ENCODE peak calls at places on chromosomes 2 and 18, in nine cellular contexts. H is AG09309, O is stomach, N is hepatocyte, F is lower leg skin, R is fibroblast of the aortic adventitia, M is HCT116, C is astrocyte of the cerebellum, P is BJ. K is an unnamed sample.

GRCh38 chr2:168336786-168337388 is 89.5 kb upstream of the STK39 start:
- DNase-seq in H (no peak), O (peak; percentile 75), N (peak; percentile 79), F (no peak), R (no peak), M (peak; percentile 87), C (no peak), P (no peak), K (no peak)

GRCh38 chr18:22057908-22058527 is 111.4 kb upstream of the GATA6 start:
- DNase-seq in H (no peak), O (peak; percentile 45), N (peak; percentile 50), F (no peak), R (no peak), M (no peak), C (no peak), P (no peak), K (no peak)

GRCh38 chr2:177495945-177496344 is 103.4 kb downstream of the AGPS start:
- DNase-seq in H (no peak), O (no peak), N (no peak), F (no peak), R (no peak), M (no peak), C (no peak), P (no peak), K (no peak)

GRCh38 chr18:59067873-59068272 is 71.8 kb upstream of the SEC11C start:
- DNase-seq in H (no peak), O (peak; percentile 41), N (peak; percentile 45), F (no peak), R (peak; percentile 26), M (no peak), C (no peak), P (no peak), K (no peak)

GRCh38 chr2:219291394-219291793 is 12.2 kb downstream of the DNAJB2 start:
- DNase-seq in H (no peak), O (no peak), N (no peak), F (no peak), R (no peak), M (no peak), C (no peak), P (no peak), K (no peak)

GRCh38 chr18:63676526-63676925 is 14.8 kb upstream of the SERPINB3 start:
- DNase-seq in H (no peak), O (peak; percentile 41), N (peak; percentile 48), F (no peak), R (no peak), M (peak; percentile 44), C (no peak), P (no peak), K (no peak)

GRCh38 chr2:70686577-70687460 is 81.2 kb downstream of the ADD2 start:
- DNase-seq in H (peak; percentile 31), O (no peak), N (peak; percentile 66), F (no peak), R (peak; percentile 58), M (peak; percentile 48), C (no peak), P (no peak), K (peak; percentile 47)

GRCh38 chr18:36302676-36303075 is 5.2 kb downstream of the FHOD3 start:
- DNase-seq in H (no peak), O (no peak), N (no peak), F (no peak), R (no peak), M (no peak), C (no peak), P (peak; percentile 49), K (no peak)

GRCh38 chr2:179946810-179947485 is 60.1 kb downstream of the CWC22 start:
- DNase-seq in H (no peak), O (no peak), N (no peak), F (no peak), R (no peak), M (no peak), C (no peak), P (no peak), K (no peak)

GRCh38 chr2:55087501-55087900 is 37.2 kb upstream of the RTN4 start:
- DNase-seq in H (no peak), O (no peak), N (no peak), F (no peak), R (no peak), M (no peak), C (no peak), P (no peak), K (no peak)

GRCh38 chr18:26468931-26469340 is 79.4 kb downstream of the KCTD1 start:
- DNase-seq in H (no peak), O (no peak), N (peak; percentile 77), F (no peak), R (no peak), M (no peak), C (no peak), P (no peak), K (no peak)

GRCh38 chr2:141707486-141707885 is 423.3 kb downstream of the LRP1B start:
- DNase-seq in H (no peak), O (no peak), N (no peak), F (no peak), R (no peak), M (no peak), C (no peak), P (no peak), K (no peak)

GRCh38 chr2:8653485-8653884 is 28.4 kb upstream of the ID2 start:
- DNase-seq in H (no peak), O (no peak), N (no peak), F (no peak), R (no peak), M (no peak), C (no peak), P (no peak), K (no peak)

GRCh38 chr2:186641132-186641806 is 51.4 kb downstream of the ITGAV start:
- DNase-seq in H (no peak), O (no peak), N (no peak), F (no peak), R (no peak), M (no peak), C (no peak), P (no peak), K (no peak)

GRCh38 chr2:176174382-176174834 is 14.1 kb upstream of the HOXD1 start:
- DNase-seq in H (no peak), O (no peak), N (no peak), F (no peak), R (no peak), M (no peak), C (no peak), P (no peak), K (no peak)

GRCh38 chr2:70962885-70963878 is 15.2 kb upstream of the ANKRD53 start:
- DNase-seq in H (no peak), O (no peak), N (peak; percentile 2), F (peak; percentile 11), R (no peak), M (no peak), C (no peak), P (no peak), K (no peak)

GRCh38 chr2:102841107-102841840 is 79.4 kb downstream of the TMEM182 start:
- DNase-seq in H (no peak), O (peak; percentile 41), N (peak; percentile 79), F (no peak), R (peak; percentile 48), M (peak; percentile 7), C (peak; percentile 44), P (no peak), K (no peak)

GRCh38 chr2:227479865-227480475 is 8.0 kb downstream of the AGFG1 start:
- DNase-seq in H (peak; percentile 24), O (no peak), N (no peak), F (no peak), R (peak; percentile 80), M (no peak), C (no peak), P (no peak), K (no peak)

DNA sequence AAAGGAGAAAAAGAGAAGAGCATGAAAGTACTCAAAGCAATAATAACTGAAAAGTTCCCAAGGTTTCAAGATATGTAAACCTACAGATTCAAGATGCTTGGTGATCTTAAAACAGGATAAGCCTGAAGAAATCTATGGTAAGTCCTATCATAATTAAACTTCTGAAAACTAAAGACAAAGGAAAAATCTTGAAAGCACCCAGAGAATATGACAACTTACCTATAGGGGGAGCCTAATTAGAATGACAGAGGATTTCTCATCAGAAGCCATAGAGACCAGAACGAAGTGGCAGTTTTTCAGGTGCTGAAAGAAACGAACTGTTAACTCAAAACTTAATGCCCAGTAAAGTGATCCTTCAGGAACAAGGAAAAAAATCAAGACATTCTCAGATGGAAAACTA is 59.7 kb downstream of the XDH start:
- DNase-seq in H (no peak), O (no peak), N (no peak), F (no peak), R (peak; percentile 13), M (peak; percentile 21), C (no peak), P (no peak), K (no peak)
- TF ChIP-seq CTCF in H (peak; percentile 40), O (no peak), N (peak; percentile 37), F (no peak), R (peak; percentile 38), M (peak; percentile 37), C (peak; percentile 46), P (peak; percentile 28), K (peak; percentile 12)

GRCh38 chr18:48488388-48488850 is 50.4 kb upstream of the CTIF start:
- DNase-seq in H (peak; percentile 76), O (peak; percentile 95), N (peak; percentile 83), F (no peak), R (peak; percentile 98), M (peak; percentile 41), C (peak; percentile 84), P (peak; percentile 68), K (peak; percentile 73)
- H3K4me3 ChIP-seq in H (no peak overlapping the region), O (no peak overlapping the region), N (no peak overlapping the region), F (no peak overlapping the region), R (no peak overlapping the region), M (no peak overlapping the region), C (no peak overlapping the region), P (no peak overlapping the region), K (no peak overlapping the region)

DNA sequence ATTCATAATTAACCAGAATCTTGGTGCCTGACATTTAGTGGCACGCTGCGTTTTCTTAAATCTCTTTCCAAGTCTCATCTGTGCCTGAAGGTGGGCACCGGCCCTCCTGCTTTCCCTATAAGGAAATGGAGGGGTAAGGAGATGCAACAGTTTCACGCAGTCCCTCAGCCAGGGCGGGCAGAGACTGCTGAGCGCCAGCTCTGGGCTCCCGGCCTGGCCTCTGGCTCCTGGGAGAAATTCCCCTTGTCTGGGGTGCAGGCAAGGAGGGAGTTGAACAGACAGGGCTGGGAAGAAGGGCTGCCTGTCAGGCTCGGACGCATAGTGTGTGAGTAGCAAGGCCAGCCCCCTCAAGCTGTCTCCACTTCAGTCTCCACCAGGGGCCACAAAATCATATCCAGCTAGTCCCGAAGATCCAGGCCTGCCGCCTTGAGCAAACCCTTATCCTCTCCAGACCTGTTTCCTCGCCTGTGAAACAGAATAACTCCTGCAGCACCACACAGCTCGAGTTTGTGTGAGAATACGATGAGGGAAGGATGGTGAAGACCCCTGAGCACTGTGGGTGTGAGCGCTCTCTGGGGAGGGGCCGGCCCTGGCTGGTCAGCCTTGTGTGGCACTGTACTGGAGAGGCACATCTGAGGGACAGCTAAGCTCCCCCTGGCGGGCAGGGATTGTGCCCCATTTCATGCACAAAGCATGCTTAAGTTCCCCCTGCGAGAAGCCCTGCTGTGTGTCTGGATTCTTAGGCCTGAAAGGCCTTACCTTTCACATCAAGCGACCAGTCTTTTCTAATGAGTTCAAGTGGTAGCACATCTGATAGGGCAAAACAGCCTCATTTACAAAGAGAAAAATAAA is 33.8 kb downstream of the SDC1 start:
- DNase-seq in H (no peak), O (peak; percentile 71), N (no peak), F (no peak), R (no peak), M (no peak), C (no peak), P (no peak), K (no peak)
- TF ChIP-seq CTCF in H (peak; percentile 33), O (no peak), N (peak; percentile 6), F (no peak), R (no peak), M (no peak), C (no peak), P (peak; percentile 60), K (peak; percentile 61)

GRCh38 chr2:217979151-217979811 is 23.5 kb downstream of the TNS1 start:
- DNase-seq in H (no peak), O (no peak), N (no peak), F (no peak), R (peak; percentile 59), M (no peak), C (no peak), P (no peak), K (no peak)
- H3K4me3 ChIP-seq in H (no peak overlapping the region), O (peak overlapping the region; percentile 75), N (peak overlapping the region; percentile 31), F (no peak overlapping the region), R (no peak overlapping the region), M (no peak overlapping the region), C (peak overlapping the region; percentile 54), P (no peak overlapping the region), K (no peak overlapping the region)

K was measured in AG04449.